ENCODE peak calls at places on chromosome 10, in seven cellular contexts. W is IMR-90, Z is K562, D is SK-N-SH, A is A549, G is GM12878, H is H1. J is an unnamed sample.

GRCh38 chr10:23516530-23516929 is 77.7 kb downstream of the OTUD1 start:
- DNase-seq in W (peak), Z (no peak), D (peak), A (peak), G (no peak), H (no peak), J (no peak)

GRCh38 chr10:130044067-130045061 is 66.3 kb downstream of the C10orf143 start:
- DNase-seq in W (no peak), Z (no peak), D (no peak), A (no peak), G (no peak), H (no peak), J (no peak)

GRCh38 chr10:114545071-114545470 is 113.0 kb downstream of the ABLIM1 start:
- DNase-seq in W (no peak), Z (no peak), D (no peak), A (no peak), G (no peak), H (no peak), J (no peak)

GRCh38 chr10:71270301-71270777 is 48.7 kb upstream of the SLC29A3 start:
- DNase-seq in W (peak), Z (peak), D (peak), A (peak), G (no peak), H (peak), J (peak)

GRCh38 chr10:120978589-120979252 is 127.6 kb downstream of the WDR11 start:
- DNase-seq in W (peak), Z (no peak), D (no peak), A (no peak), G (no peak), H (no peak), J (no peak)

GRCh38 chr10:46080886-46081285 is 34.8 kb upstream of the MSMB start:
- DNase-seq in W (no peak), Z (no peak), D (no peak), A (no peak), G (no peak), H (no peak), J (no peak)

GRCh38 chr10:15487376-15487775 is 116.3 kb upstream of the FAM171A1 start:
- DNase-seq in W (no peak), Z (no peak), D (no peak), A (no peak), G (no peak), H (no peak), J (no peak)

GRCh38 chr10:51892965-51893658 is 193.7 kb upstream of the CSTF2T start:
- DNase-seq in W (peak), Z (no peak), D (peak), A (peak), G (no peak), H (no peak), J (peak)

GRCh38 chr10:111968624-111969023 is 214.9 kb downstream of the GPAM start:
- DNase-seq in W (no peak), Z (no peak), D (no peak), A (no peak), G (no peak), H (no peak), J (no peak)

GRCh38 chr10:110153396-110153795 is 54.0 kb upstream of the MXI1 start:
- DNase-seq in W (no peak), Z (no peak), D (no peak), A (no peak), G (no peak), H (no peak), J (no peak)

GRCh38 chr10:8817303-8817702 is 762.8 kb downstream of the GATA3 start:
- DNase-seq in W (no peak), Z (no peak), D (peak), A (no peak), G (no peak), H (no peak), J (no peak)

GRCh38 chr10:128180843-128181242 is 54.6 kb upstream of the MKI67 start:
- DNase-seq in W (no peak), Z (no peak), D (no peak), A (no peak), G (no peak), H (no peak), J (no peak)

GRCh38 chr10:44418637-44419036 is 33.7 kb upstream of the CXCL12 start:
- DNase-seq in W (no peak), Z (no peak), D (no peak), A (no peak), G (no peak), H (no peak), J (no peak)

GRCh38 chr10:129498680-129499079 is 31.6 kb downstream of the MGMT start:
- DNase-seq in W (no peak), Z (no peak), D (no peak), A (no peak), G (no peak), H (no peak), J (no peak)

GRCh38 chr10:4561301-4561700 is 264.7 kb upstream of the AKR1E2 start:
- DNase-seq in W (no peak), Z (no peak), D (no peak), A (no peak), G (no peak), H (no peak), J (no peak)

GRCh38 chr10:21336476-21337170 is 188.9 kb downstream of the SKIDA1 start:
- DNase-seq in W (peak), Z (peak), D (no peak), A (peak), G (no peak), H (peak), J (peak)
- TF ChIP-seq USF2 in W (no peak), Z (no peak), D (no peak), A (no peak), G (no peak), H (no peak), J (no peak)

DNA sequence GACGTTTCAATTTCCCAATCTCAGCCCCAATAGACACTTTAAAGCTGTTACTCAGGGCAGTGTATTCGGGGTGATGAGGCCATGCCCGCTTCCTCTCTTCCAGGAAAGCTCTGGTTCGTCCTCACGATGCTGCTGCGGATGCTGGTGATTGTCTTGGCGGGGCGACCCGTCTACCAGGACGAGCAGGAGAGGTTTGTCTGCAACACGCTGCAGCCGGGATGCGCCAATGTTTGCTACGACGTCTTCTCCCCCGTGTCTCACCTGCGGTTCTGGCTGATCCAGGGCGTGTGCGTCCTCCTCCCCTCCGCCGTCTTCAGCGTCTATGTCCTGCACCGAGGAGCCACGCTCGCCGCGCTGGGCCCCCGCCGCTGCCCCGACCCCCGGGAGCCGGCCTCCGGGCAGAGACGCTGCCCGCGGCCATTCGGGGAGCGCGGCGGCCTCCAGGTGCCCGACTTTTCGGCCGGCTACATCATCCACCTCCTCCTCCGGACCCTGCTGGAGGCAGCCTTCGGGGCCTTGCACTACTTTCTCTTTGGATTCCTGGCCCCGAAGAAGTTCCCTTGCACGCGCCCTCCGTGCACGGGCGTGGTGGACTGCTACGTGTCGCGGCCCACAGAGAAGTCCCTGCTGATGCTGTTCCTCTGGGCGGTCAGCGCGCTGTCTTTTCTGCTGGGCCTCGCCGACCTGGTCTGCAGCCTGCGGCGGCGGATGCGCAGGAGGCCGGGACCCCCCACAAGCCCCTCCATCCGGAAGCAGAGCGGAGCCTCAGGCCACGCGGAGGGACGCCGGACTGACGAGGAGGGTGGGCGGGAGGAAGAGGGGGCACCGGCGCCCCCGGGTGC is 2.6 kb downstream of the GJD4 start:
- DNase-seq in W (no peak), Z (no peak), D (peak), A (no peak), G (no peak), H (no peak), J (peak)
- TF ChIP-seq USF2 in W (no peak), Z (no peak), D (no peak), A (no peak), G (no peak), H (no peak), J (no peak)

GRCh38 chr10:20089884-20090283 is 273.7 kb downstream of the PLXDC2 start:
- DNase-seq in W (no peak), Z (no peak), D (no peak), A (no peak), G (no peak), H (no peak), J (no peak)
- TF ChIP-seq USF2 in W (no peak), Z (no peak), D (no peak), A (no peak), G (no peak), H (no peak), J (no peak)

GRCh38 chr10:22363305-22363704 is 18.0 kb downstream of the SPAG6 start:
- DNase-seq in W (no peak), Z (no peak), D (no peak), A (no peak), G (no peak), H (no peak), J (no peak)
- TF ChIP-seq USF2 in W (no peak), Z (no peak), D (no peak), A (no peak), G (no peak), H (no peak), J (no peak)

DNA sequence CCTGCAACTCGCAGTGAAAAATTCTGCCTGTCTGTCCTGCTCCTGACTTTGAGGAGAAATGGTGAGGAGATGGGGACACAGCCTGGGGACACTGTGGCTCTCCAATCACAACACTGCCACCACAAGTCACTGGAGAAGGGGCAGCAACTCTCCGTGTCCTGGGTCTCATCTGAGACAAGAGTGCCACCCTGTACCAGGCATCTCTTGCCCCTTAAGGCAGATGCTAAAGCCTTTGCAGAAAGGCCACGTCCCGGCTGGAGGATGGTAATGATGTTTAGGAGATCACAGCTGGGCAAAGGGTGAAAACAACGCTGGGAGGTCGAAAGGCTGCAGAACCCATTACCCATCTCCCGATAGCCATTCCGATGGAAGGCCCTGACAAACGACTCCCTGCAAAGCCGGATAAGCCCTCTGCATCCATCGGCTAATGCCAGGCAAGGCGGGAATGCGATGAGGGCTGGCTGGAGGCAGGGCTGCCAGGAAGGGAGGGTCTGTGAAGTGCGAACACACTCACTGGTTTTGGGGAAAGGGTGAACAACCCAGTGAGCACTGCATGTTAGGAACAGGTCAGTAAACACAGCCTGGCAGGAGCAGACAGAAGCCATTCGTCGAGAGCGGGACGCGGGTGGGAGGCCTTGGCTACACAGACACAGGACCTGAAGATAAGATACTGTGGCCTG is 190.8 kb downstream of the ADARB2 start:
- DNase-seq in W (no peak), Z (no peak), D (no peak), A (no peak), G (no peak), H (no peak), J (no peak)
- TF ChIP-seq USF2 in W (no peak), Z (no peak), D (no peak), A (no peak), G (no peak), H (no peak), J (no peak)

DNA sequence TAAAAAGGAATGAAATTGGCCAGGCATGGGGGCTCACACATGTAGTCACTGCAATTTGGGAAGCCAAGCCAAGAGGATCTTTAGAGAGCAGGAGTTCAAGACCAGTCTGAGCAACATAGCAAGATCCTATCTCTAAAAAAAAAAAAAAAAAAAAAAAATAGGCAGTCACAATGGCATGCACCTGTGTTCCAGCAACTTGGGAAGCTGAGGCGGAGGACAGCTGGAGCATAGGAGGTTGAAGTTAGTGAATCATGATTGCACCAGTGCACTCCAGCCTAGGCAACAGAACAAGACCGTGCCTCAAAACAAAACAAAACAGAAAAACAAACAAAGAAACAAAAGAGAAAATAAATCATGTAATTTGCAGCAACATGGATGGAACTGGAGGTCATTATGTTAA is 33.7 kb upstream of the BICC1 start:
- DNase-seq in W (no peak), Z (no peak), D (no peak), A (no peak), G (no peak), H (no peak), J (no peak)
- TF ChIP-seq USF2 in W (no peak), Z (no peak), D (no peak), A (no peak), G (no peak), H (no peak), J (no peak)

GRCh38 chr10:11882646-11883375 is 59.7 kb downstream of the PROSER2 start:
- DNase-seq in W (no peak), Z (no peak), D (no peak), A (no peak), G (no peak), H (no peak), J (no peak)
- TF ChIP-seq USF2 in W (no peak), Z (no peak), D (no peak), A (no peak), G (no peak), H (no peak), J (no peak)

DNA sequence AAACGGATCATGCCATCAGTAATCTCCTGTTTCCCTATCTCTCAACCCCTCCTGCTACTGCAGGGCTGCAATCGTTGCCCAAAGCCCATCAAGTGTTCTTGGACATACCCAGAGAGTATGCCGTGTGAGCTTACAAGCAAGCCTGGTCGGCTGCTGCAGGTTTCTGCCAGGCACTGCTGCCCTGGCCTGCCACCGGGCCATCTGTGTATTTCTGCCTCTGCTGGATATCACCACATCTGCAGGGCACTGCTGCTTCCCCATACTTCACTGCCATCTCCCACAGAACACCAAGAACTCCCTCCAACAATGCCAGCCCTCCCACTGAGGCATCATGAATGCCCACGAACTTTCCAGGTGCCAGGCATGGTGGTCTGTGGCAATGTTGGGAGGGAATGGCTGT is 138.2 kb upstream of the SORCS3 start:
- DNase-seq in W (no peak), Z (no peak), D (peak), A (no peak), G (no peak), H (no peak), J (no peak)
- TF ChIP-seq USF2 in W (no peak), Z (no peak), D (no peak), A (no peak), G (no peak), H (no peak), J (no peak)

GRCh38 chr10:17273403-17273802 is 45.4 kb downstream of the VIM start:
- DNase-seq in W (peak), Z (no peak), D (no peak), A (peak), G (no peak), H (no peak), J (no peak)
- TF ChIP-seq USF2 in W (peak), Z (peak), D (no peak), A (peak), G (no peak), H (no peak), J (no peak)

DNA sequence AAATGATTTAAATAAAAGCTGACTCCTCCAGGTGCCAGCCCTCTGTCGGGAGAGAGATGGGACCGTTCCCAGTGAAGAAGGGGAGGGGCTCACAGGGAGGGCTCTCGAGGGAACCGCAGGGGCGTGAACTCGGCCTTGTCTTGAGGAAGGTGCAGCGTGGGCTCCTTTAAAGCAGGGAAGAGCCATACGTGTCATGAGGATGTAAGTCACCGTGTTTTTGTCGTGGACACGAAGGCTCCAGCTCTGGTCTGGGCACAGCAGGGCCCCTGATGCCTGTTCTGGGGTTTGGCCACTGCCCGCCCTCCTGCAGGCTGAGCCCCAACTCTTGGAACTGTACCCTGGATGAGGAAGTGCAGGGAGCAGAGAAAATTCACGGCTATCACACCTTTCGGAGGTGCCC is 45.0 kb downstream of the JAKMIP3 start:
- DNase-seq in W (no peak), Z (no peak), D (no peak), A (no peak), G (no peak), H (no peak), J (peak)
- TF ChIP-seq USF2 in W (no peak), Z (no peak), D (no peak), A (no peak), G (no peak), H (no peak), J (no peak)